ENCODE peak calls at places on chromosomes 13 and 19, in four cellular contexts. K is left lung; T is CD8-positive, alpha-beta T cell; L is trophoblast cell. D is an unnamed sample. For H3K9me3, the result is how much of the 10 kb centered on the place peaks cover.

GRCh38 chr19:56987184-56987583 is 132.6 kb upstream of the USP29 start:
- DNase-seq in T (no peak), K (no peak), L (no peak), D (no peak)

GRCh38 chr13:33634526-33635111 is 183.3 kb upstream of the RFC3 start:
- DNase-seq in K (no peak), T (no peak), L (no peak), D (peak)

GRCh38 chr13:25607096-25607495 is 235.3 kb downstream of the ATP8A2 start:
- DNase-seq in K (peak), T (no peak), L (no peak), D (no peak)

GRCh38 chr19:11995174-11995573 is 30.3 kb downstream of the ZNF763 start:
- DNase-seq in T (no peak), K (no peak), L (no peak), D (no peak)

GRCh38 chr19:34475026-34475974 is 6.3 kb upstream of the WTIP start:
- DNase-seq in T (no peak), K (no peak), L (peak), D (no peak)

GRCh38 chr13:33191425-33192221 is 93.9 kb downstream of the STARD13 start:
- DNase-seq in L (peak), T (no peak), K (no peak), D (no peak)

GRCh38 chr19:8340341-8341096 is 2.5 kb downstream of the KANK3 start:
- DNase-seq in K (no peak), L (no peak), T (no peak), D (peak)

GRCh38 chr19:5621945-5622464 is 571 bp downstream of the SAFB2 start:
- DNase-seq in T (peak), L (no peak), K (no peak), D (peak)

GRCh38 chr13:30308548-30308947 is 1.2 kb upstream of the KATNAL1 start:
- DNase-seq in T (no peak), K (no peak), L (no peak), D (no peak)

GRCh38 chr13:40664100-40665060 is 2.1 kb downstream of the FOXO1 start:
- DNase-seq in L (peak), T (peak), K (peak), D (peak)

GRCh38 chr19:18655173-18655844 is 18.5 kb downstream of the KLHL26 start:
- DNase-seq in K (no peak), L (no peak), T (no peak), D (no peak)

GRCh38 chr19:40035996-40036395 is 20.0 kb downstream of the ZNF780B start:
- DNase-seq in T (no peak), K (no peak), L (no peak), D (no peak)

DNA sequence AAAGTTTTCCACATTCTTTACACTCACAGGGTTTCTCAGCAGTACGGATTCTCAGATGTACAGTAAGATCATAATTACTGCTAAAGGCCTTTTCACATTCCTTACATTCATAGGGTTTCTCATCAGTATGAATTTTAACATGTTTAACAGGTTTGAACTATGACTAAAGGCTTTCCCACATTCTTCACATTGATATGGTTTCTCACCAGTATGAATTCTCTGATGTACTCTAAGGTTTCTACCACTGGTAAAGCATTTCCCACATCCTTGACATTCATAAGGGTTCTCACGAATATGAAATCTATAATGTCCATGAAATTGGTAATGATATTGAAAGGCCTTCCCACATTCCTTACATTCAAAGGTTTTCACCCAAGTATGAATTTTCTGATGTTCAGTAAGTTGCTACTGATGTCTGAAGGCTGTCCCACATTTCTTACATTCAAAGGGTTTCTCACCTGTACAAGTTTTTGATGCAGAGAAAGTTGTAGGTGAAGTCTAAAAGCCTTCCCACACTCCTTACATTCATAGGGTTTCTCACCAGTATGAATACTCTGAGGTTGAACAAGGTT is 22.0 kb downstream of the ZNF780B start:
- DNase-seq in T (no peak), L (peak), K (no peak), D (no peak)
- H3K9me3 ChIP-seq in T (half or more), L (under half), K (under half), D (under half)

DNA sequence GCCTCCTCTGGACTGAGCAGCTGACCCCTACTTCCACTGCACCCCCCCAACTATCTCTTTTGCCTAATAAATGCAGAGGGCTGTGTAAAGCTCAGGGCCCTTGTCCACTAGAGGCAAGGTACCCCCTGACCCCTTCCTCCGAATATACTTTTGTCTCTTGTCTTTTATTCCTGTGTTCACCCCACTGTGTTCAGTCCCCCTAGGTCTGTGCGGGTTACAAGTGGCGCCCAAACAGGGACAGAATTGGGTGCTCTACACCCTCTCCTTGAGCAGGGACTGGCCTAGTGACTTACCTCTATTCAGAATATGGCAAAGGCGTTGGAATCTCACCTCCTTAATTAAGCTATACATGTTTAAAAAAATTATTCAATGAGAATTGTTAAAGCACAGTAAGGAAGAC is 15.0 kb downstream of the ZNF350 start:
- DNase-seq in T (peak), K (no peak), L (no peak), D (no peak)
- H3K9me3 ChIP-seq in T (half or more), K (under half), L (under half), D (under half)

DNA sequence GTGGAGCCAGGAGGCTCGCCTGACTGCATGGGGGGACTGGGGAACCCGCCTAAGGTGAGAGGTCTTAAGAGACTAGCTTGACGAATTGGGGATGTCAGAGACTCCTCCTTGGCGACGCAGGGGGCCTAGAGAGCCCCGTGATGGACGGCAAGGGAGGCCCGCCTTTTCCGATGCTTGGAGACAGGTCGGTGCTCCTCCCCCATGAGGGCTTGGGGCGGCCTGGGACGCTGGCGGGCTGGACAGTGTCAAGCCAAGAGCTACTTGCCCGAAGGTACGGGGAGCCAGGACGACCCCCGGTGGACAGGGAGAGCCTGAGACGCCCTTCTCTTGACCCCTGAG is 636 bp downstream of the SDHAF1 start:
- DNase-seq in T (no peak), K (peak), L (peak), D (peak)
- H3K9me3 ChIP-seq in T (under half), K (under half), L (under half), D (under half)

DNA sequence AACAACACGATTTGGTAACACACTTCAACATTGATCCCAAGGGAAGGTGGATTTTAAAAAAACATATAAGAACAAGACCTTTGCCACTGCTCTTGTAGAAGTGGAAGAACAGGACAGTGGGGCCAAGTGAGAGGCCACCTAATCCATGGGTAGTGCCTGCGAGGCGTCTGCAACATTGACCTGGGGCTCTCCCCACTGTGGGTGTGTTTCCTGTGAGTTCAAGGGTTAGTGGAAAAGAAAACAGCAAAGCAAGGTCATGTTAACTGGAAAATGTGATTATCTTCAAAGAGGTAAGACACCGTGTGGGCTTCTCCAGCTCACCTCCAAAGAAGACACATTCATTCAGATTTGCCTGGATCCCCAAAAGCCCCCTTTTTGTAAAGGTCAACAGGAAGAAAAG is 327.0 kb downstream of the UQCRFS1 start:
- DNase-seq in L (no peak), K (no peak), T (no peak), D (no peak)
- H3K9me3 ChIP-seq in L (under half), K (under half), T (under half), D (under half)